ENCODE peak calls at places on chromosome 19, in six cellular contexts. One of them, this sample, is unnamed.

GRCh38 chr19:58367698-58368454 is 5.3 kb upstream of the ZNF497 start:
- DNase-seq in BJ: no peak
- DNase-seq in choroid plexus epithelial cell: no peak
- DNase-seq in heart right ventricle: no peak
- DNase-seq in HTR-8/SVneo: no peak
- DNase-seq in A549: no peak
- DNase-seq in this sample: no peak

GRCh38 chr19:44749994-44750393 is 1.5 kb downstream of the BCL3 start:
- DNase-seq in heart right ventricle: no peak
- DNase-seq in choroid plexus epithelial cell: no peak
- DNase-seq in BJ: no peak
- DNase-seq in HTR-8/SVneo: no peak
- DNase-seq in A549: peak; percentile 45
- DNase-seq in this sample: peak; percentile 51

GRCh38 chr19:3015126-3016057 is 13.7 kb downstream of the TLE2 start:
- DNase-seq in BJ: no peak
- DNase-seq in heart right ventricle: no peak
- DNase-seq in HTR-8/SVneo: no peak
- DNase-seq in A549: no peak
- DNase-seq in choroid plexus epithelial cell: no peak
- DNase-seq in this sample: no peak

GRCh38 chr19:41999071-41999877 is 5.2 kb upstream of the ATP1A3 start:
- DNase-seq in BJ: no peak
- DNase-seq in choroid plexus epithelial cell: no peak
- DNase-seq in HTR-8/SVneo: no peak
- DNase-seq in heart right ventricle: no peak
- DNase-seq in A549: peak; percentile 54
- DNase-seq in this sample: no peak

GRCh38 chr19:11460207-11460606 is 20.6 kb downstream of the ELAVL3 start:
- DNase-seq in heart right ventricle: no peak
- DNase-seq in HTR-8/SVneo: no peak
- DNase-seq in BJ: no peak
- DNase-seq in choroid plexus epithelial cell: no peak
- DNase-seq in A549: no peak
- DNase-seq in this sample: no peak

GRCh38 chr19:32868206-32868950 is 1.2 kb downstream of the SLC7A9 start:
- DNase-seq in BJ: no peak
- DNase-seq in heart right ventricle: no peak
- DNase-seq in HTR-8/SVneo: no peak
- DNase-seq in choroid plexus epithelial cell: no peak
- DNase-seq in A549: no peak
- DNase-seq in this sample: no peak

GRCh38 chr19:51031220-51031879 is 3.5 kb downstream of the KLK12 start:
- DNase-seq in HTR-8/SVneo: no peak
- DNase-seq in BJ: no peak
- DNase-seq in choroid plexus epithelial cell: no peak
- DNase-seq in heart right ventricle: no peak
- DNase-seq in A549: no peak
- DNase-seq in this sample: no peak

GRCh38 chr19:858868-859843 is at the start of gene CFD:
- DNase-seq in choroid plexus epithelial cell: no peak
- DNase-seq in A549: no peak
- DNase-seq in HTR-8/SVneo: no peak
- DNase-seq in BJ: no peak
- DNase-seq in heart right ventricle: no peak
- DNase-seq in this sample: peak; percentile 52

GRCh38 chr19:56321981-56322558 is 7.4 kb upstream of the ZSCAN5A start:
- DNase-seq in HTR-8/SVneo: no peak
- DNase-seq in choroid plexus epithelial cell: no peak
- DNase-seq in A549: no peak
- DNase-seq in BJ: no peak
- DNase-seq in heart right ventricle: no peak
- DNase-seq in this sample: no peak

GRCh38 chr19:19050731-19051130 is 13.1 kb upstream of the SLC25A42 start:
- DNase-seq in choroid plexus epithelial cell: no peak
- DNase-seq in HTR-8/SVneo: no peak
- DNase-seq in heart right ventricle: no peak
- DNase-seq in A549: no peak
- DNase-seq in BJ: no peak
- DNase-seq in this sample: no peak

GRCh38 chr19:41939861-41940442 is 11.7 kb upstream of the ERFL start:
- DNase-seq in HTR-8/SVneo: peak; percentile 79
- DNase-seq in BJ: no peak
- DNase-seq in A549: no peak
- DNase-seq in heart right ventricle: no peak
- DNase-seq in choroid plexus epithelial cell: no peak
- DNase-seq in this sample: peak; percentile 66

GRCh38 chr19:51514866-51515481 is 13.4 kb upstream of the SIGLEC12 start:
- DNase-seq in BJ: no peak
- DNase-seq in HTR-8/SVneo: peak; percentile 54
- DNase-seq in heart right ventricle: no peak
- DNase-seq in A549: peak; percentile 63
- DNase-seq in choroid plexus epithelial cell: peak; percentile 78
- DNase-seq in this sample: peak; percentile 9

GRCh38 chr19:29610574-29611271 is 4.6 kb downstream of the POP4 start:
- DNase-seq in HTR-8/SVneo: peak; percentile 83
- DNase-seq in choroid plexus epithelial cell: peak; percentile 92
- DNase-seq in heart right ventricle: peak; percentile 81
- DNase-seq in BJ: no peak
- DNase-seq in A549: peak; percentile 89
- DNase-seq in this sample: peak; percentile 73

GRCh38 chr19:47161876-47162489 is 31.3 kb downstream of the SAE1 start:
- DNase-seq in A549: no peak
- DNase-seq in BJ: no peak
- DNase-seq in choroid plexus epithelial cell: peak; percentile 30
- DNase-seq in HTR-8/SVneo: no peak
- DNase-seq in heart right ventricle: no peak
- DNase-seq in this sample: no peak

GRCh38 chr19:1417145-1417544 is 9.8 kb downstream of the DAZAP1 start:
- DNase-seq in A549: no peak
- DNase-seq in BJ: no peak
- DNase-seq in HTR-8/SVneo: no peak
- DNase-seq in heart right ventricle: no peak
- DNase-seq in choroid plexus epithelial cell: peak; percentile 88
- DNase-seq in this sample: no peak

GRCh38 chr19:46431824-46432223 is 3.1 kb upstream of the PNMA8C start:
- DNase-seq in A549: peak; percentile 34
- DNase-seq in HTR-8/SVneo: no peak
- DNase-seq in heart right ventricle: no peak
- DNase-seq in choroid plexus epithelial cell: no peak
- DNase-seq in BJ: no peak
- DNase-seq in this sample: no peak

GRCh38 chr19:2960120-2960519 is 15.3 kb upstream of the ZNF77 start:
- DNase-seq in HTR-8/SVneo: no peak
- DNase-seq in heart right ventricle: no peak
- DNase-seq in BJ: no peak
- DNase-seq in A549: no peak
- DNase-seq in choroid plexus epithelial cell: no peak
- DNase-seq in this sample: no peak

GRCh38 chr19:5985098-5985783 is 7.3 kb upstream of the RANBP3 start:
- DNase-seq in A549: no peak
- DNase-seq in heart right ventricle: no peak
- DNase-seq in BJ: no peak
- DNase-seq in HTR-8/SVneo: peak; percentile 27
- DNase-seq in choroid plexus epithelial cell: peak; percentile 66
- DNase-seq in this sample: no peak

GRCh38 chr19:35846038-35846668 is 6.2 kb downstream of the NPHS1 start:
- DNase-seq in HTR-8/SVneo: no peak
- DNase-seq in BJ: no peak
- DNase-seq in choroid plexus epithelial cell: peak; percentile 5
- DNase-seq in A549: peak; percentile 58
- DNase-seq in heart right ventricle: no peak
- DNase-seq in this sample: no peak

GRCh38 chr19:6100284-6100915 is 9.9 kb downstream of the RFX2 start:
- DNase-seq in HTR-8/SVneo: no peak
- DNase-seq in choroid plexus epithelial cell: no peak
- DNase-seq in A549: no peak
- DNase-seq in BJ: no peak
- DNase-seq in heart right ventricle: no peak
- DNase-seq in this sample: no peak

GRCh38 chr19:41225238-41226052 is 6.4 kb downstream of the AXL start:
- DNase-seq in HTR-8/SVneo: peak; percentile 83
- DNase-seq in BJ: peak; percentile 98
- DNase-seq in heart right ventricle: peak; percentile 68
- DNase-seq in choroid plexus epithelial cell: peak; percentile 96
- DNase-seq in A549: peak; percentile 100
- DNase-seq in this sample: peak; percentile 52

GRCh38 chr19:55146648-55147218 is 2.3 kb downstream of the TNNT1 start:
- DNase-seq in choroid plexus epithelial cell: no peak
- DNase-seq in HTR-8/SVneo: peak; percentile 81
- DNase-seq in heart right ventricle: no peak
- DNase-seq in BJ: no peak
- DNase-seq in A549: peak; percentile 85
- DNase-seq in this sample: no peak

GRCh38 chr19:33055718-33056117 is 9.0 kb downstream of the RHPN2 start:
- DNase-seq in choroid plexus epithelial cell: no peak
- DNase-seq in BJ: no peak
- DNase-seq in heart right ventricle: no peak
- DNase-seq in HTR-8/SVneo: no peak
- DNase-seq in A549: no peak
- DNase-seq in this sample: no peak

GRCh38 chr19:56840452-56841193 is at the start of the genes PEG3 and ZIM2:
- DNase-seq in heart right ventricle: peak; percentile 64
- DNase-seq in A549: no peak
- DNase-seq in choroid plexus epithelial cell: no peak
- DNase-seq in BJ: no peak
- DNase-seq in HTR-8/SVneo: no peak
- DNase-seq in this sample: peak; percentile 52

GRCh38 chr19:35792312-35792711 is 16.9 kb downstream of the ARHGAP33 start:
- DNase-seq in A549: no peak
- DNase-seq in HTR-8/SVneo: no peak
- DNase-seq in BJ: no peak
- DNase-seq in choroid plexus epithelial cell: no peak
- DNase-seq in heart right ventricle: no peak
- DNase-seq in this sample: no peak

GRCh38 chr19:2121416-2122051 is 24.8 kb downstream of the IZUMO4 start:
- DNase-seq in BJ: no peak
- DNase-seq in A549: no peak
- DNase-seq in choroid plexus epithelial cell: no peak
- DNase-seq in HTR-8/SVneo: no peak
- DNase-seq in heart right ventricle: no peak
- DNase-seq in this sample: no peak

GRCh38 chr19:28437390-28438346 is 775.3 kb downstream of the UQCRFS1 start:
- DNase-seq in BJ: no peak
- DNase-seq in A549: no peak
- DNase-seq in choroid plexus epithelial cell: no peak
- DNase-seq in HTR-8/SVneo: no peak
- DNase-seq in heart right ventricle: no peak
- DNase-seq in this sample: peak; percentile 35

GRCh38 chr19:11446652-11447301 is 11.3 kb downstream of the PRKCSH start:
- DNase-seq in HTR-8/SVneo: peak; percentile 63
- DNase-seq in choroid plexus epithelial cell: peak; percentile 40
- DNase-seq in BJ: no peak
- DNase-seq in A549: peak; percentile 40
- DNase-seq in heart right ventricle: peak; percentile 39
- DNase-seq in this sample: no peak

GRCh38 chr19:4391701-4392543 is 8.4 kb downstream of the SH3GL1 start:
- DNase-seq in BJ: peak; percentile 70
- DNase-seq in choroid plexus epithelial cell: peak; percentile 76
- DNase-seq in heart right ventricle: peak; percentile 70
- DNase-seq in A549: no peak
- DNase-seq in HTR-8/SVneo: no peak
- DNase-seq in this sample: no peak

GRCh38 chr19:11160119-11160768 is 4.7 kb upstream of the SPC24 start:
- DNase-seq in HTR-8/SVneo: no peak
- DNase-seq in BJ: no peak
- DNase-seq in heart right ventricle: no peak
- DNase-seq in choroid plexus epithelial cell: peak; percentile 71
- DNase-seq in A549: no peak
- DNase-seq in this sample: no peak

GRCh38 chr19:52898101-52898500 is 666 bp upstream of the ZNF320 start:
- DNase-seq in choroid plexus epithelial cell: no peak
- DNase-seq in HTR-8/SVneo: no peak
- DNase-seq in heart right ventricle: peak; percentile 10
- DNase-seq in BJ: no peak
- DNase-seq in A549: no peak
- DNase-seq in this sample: no peak

GRCh38 chr19:57099199-57099661 is 20.6 kb upstream of the USP29 start:
- DNase-seq in heart right ventricle: peak; percentile 41
- DNase-seq in BJ: no peak
- DNase-seq in A549: peak; percentile 42
- DNase-seq in choroid plexus epithelial cell: peak; percentile 50
- DNase-seq in HTR-8/SVneo: peak; percentile 61
- DNase-seq in this sample: no peak

GRCh38 chr19:39498262-39499081 is at the start of gene DLL3:
- DNase-seq in BJ: no peak
- DNase-seq in A549: no peak
- DNase-seq in choroid plexus epithelial cell: peak; percentile 11
- DNase-seq in HTR-8/SVneo: no peak
- DNase-seq in heart right ventricle: no peak
- DNase-seq in this sample: no peak

GRCh38 chr19:55304279-55304978 is 20.6 kb downstream of the BRSK1 start:
- DNase-seq in heart right ventricle: no peak
- DNase-seq in HTR-8/SVneo: peak; percentile 51
- DNase-seq in A549: peak; percentile 85
- DNase-seq in choroid plexus epithelial cell: peak; percentile 46
- DNase-seq in BJ: no peak
- DNase-seq in this sample: peak; percentile 48

GRCh38 chr19:2334426-2334825 is 5.9 kb downstream of the SPPL2B start:
- DNase-seq in A549: no peak
- DNase-seq in HTR-8/SVneo: no peak
- DNase-seq in heart right ventricle: no peak
- DNase-seq in BJ: no peak
- DNase-seq in choroid plexus epithelial cell: no peak
- DNase-seq in this sample: peak; percentile 56

GRCh38 chr19:28878862-28879566 is 333.9 kb downstream of the UQCRFS1 start:
- DNase-seq in choroid plexus epithelial cell: peak; percentile 82
- DNase-seq in BJ: peak; percentile 9
- DNase-seq in A549: peak; percentile 83
- DNase-seq in HTR-8/SVneo: peak; percentile 39
- DNase-seq in heart right ventricle: peak; percentile 61
- DNase-seq in this sample: peak; percentile 79

GRCh38 chr19:13238891-13239534 is 88.8 kb downstream of the IER2 start:
- DNase-seq in A549: no peak
- DNase-seq in BJ: no peak
- DNase-seq in choroid plexus epithelial cell: no peak
- DNase-seq in HTR-8/SVneo: no peak
- DNase-seq in heart right ventricle: no peak
- DNase-seq in this sample: no peak

GRCh38 chr19:19115954-19116353 is 22.3 kb downstream of the TMEM161A start:
- DNase-seq in HTR-8/SVneo: no peak
- DNase-seq in A549: peak; percentile 37
- DNase-seq in choroid plexus epithelial cell: peak; percentile 19
- DNase-seq in heart right ventricle: no peak
- DNase-seq in BJ: no peak
- DNase-seq in this sample: no peak

GRCh38 chr19:55638864-55639359 is 1.9 kb upstream of the ZNF580 start:
- DNase-seq in HTR-8/SVneo: no peak
- DNase-seq in A549: peak; percentile 87
- DNase-seq in choroid plexus epithelial cell: peak; percentile 49
- DNase-seq in heart right ventricle: no peak
- DNase-seq in BJ: no peak
- DNase-seq in this sample: no peak

This sample was measured in mucosa of descending colon.